ENCODE peak calls at places on chromosomes 7 and 10, in four cellular contexts. U is WTC11, V is HepG2, P is K562. O is an unnamed sample.

GRCh38 chr10:75099952-75100763 is 11.3 kb upstream of the SAMD8 start:
- DNase-seq in U (peak), P (peak), V (peak), O (peak)

GRCh38 chr10:988667-989545 is 672 bp downstream of the GTPBP4 start:
- DNase-seq in P (no peak), U (no peak), V (no peak), O (no peak)

GRCh38 chr7:5491251-5492044 is 67.8 kb upstream of the TNRC18 start:
- DNase-seq in U (no peak), V (no peak), P (no peak), O (no peak)

GRCh38 chr7:602341-603141 is 82.9 kb upstream of the PDGFA start:
- DNase-seq in V (peak), U (peak), P (peak), O (no peak)

GRCh38 chr10:7258948-7259523 is 151.8 kb downstream of the SFMBT2 start:
- DNase-seq in P (no peak), V (no peak), U (no peak), O (no peak)

GRCh38 chr7:110502893-110503465 is 587.9 kb upstream of the LRRN3 start:
- DNase-seq in P (no peak), V (no peak), U (no peak), O (no peak)

GRCh38 chr7:135672560-135673359 is 10.4 kb downstream of the STMP1 start:
- DNase-seq in U (no peak), V (peak), P (peak), O (peak)

GRCh38 chr10:70348228-70348850 is 34.1 kb downstream of the LRRC20 start:
- DNase-seq in V (no peak), P (peak), U (peak), O (peak)

GRCh38 chr7:30087371-30087770 is 47.4 kb upstream of the MTURN start:
- DNase-seq in P (no peak), U (no peak), V (no peak), O (no peak)

GRCh38 chr10:133134411-133135115 is 25.5 kb upstream of the KNDC1 start:
- DNase-seq in V (no peak), U (no peak), P (no peak), O (no peak)

GRCh38 chr10:14356921-14357320 is 26.2 kb upstream of the FRMD4A start:
- DNase-seq in P (no peak), U (no peak), V (no peak), O (no peak)

GRCh38 chr7:51929818-51930217 is 613.2 kb upstream of the COBL start:
- DNase-seq in U (no peak), V (no peak), P (no peak), O (no peak)

GRCh38 chr7:100835903-100836811 is 8.8 kb upstream of the EPHB4 start:
- DNase-seq in P (peak), U (peak), V (no peak), O (no peak)

GRCh38 chr10:79066460-79067240 is 2.1 kb upstream of the ZMIZ1 start:
- DNase-seq in U (peak), V (peak), P (peak), O (peak)

GRCh38 chr7:107506683-107507339 is 37.0 kb downstream of the GPR22 start:
- DNase-seq in U (peak), V (no peak), P (no peak), O (peak)

GRCh38 chr7:134730359-134730758 is 49.1 kb upstream of the CALD1 start:
- DNase-seq in U (no peak), V (no peak), P (no peak), O (no peak)

GRCh38 chr10:57222603-57223002 is 861.5 kb upstream of the ZWINT start:
- DNase-seq in P (no peak), V (no peak), U (peak), O (no peak)

GRCh38 chr10:104256335-104257080 is 1.8 kb downstream of the GSTO1 start:
- DNase-seq in P (no peak), U (no peak), V (peak), O (no peak)

GRCh38 chr7:30029696-30030095 is 1.5 kb downstream of the PLEKHA8 start:
- DNase-seq in P (no peak), V (no peak), U (no peak), O (no peak)

GRCh38 chr10:14918964-14919363 is 34.9 kb downstream of the DCLRE1C start:
- DNase-seq in V (no peak), P (no peak), U (no peak), O (no peak)

GRCh38 chr10:12042409-12042796 is 206 bp downstream of the UPF2 start:
- DNase-seq in V (no peak), U (no peak), P (peak), O (no peak)

GRCh38 chr7:40978047-40978446 is 724.8 kb downstream of the INHBA start:
- DNase-seq in U (no peak), P (no peak), V (no peak), O (no peak)

GRCh38 chr10:23818484-23818883 is 379.6 kb downstream of the OTUD1 start:
- DNase-seq in P (no peak), U (no peak), V (no peak), O (no peak)

DNA sequence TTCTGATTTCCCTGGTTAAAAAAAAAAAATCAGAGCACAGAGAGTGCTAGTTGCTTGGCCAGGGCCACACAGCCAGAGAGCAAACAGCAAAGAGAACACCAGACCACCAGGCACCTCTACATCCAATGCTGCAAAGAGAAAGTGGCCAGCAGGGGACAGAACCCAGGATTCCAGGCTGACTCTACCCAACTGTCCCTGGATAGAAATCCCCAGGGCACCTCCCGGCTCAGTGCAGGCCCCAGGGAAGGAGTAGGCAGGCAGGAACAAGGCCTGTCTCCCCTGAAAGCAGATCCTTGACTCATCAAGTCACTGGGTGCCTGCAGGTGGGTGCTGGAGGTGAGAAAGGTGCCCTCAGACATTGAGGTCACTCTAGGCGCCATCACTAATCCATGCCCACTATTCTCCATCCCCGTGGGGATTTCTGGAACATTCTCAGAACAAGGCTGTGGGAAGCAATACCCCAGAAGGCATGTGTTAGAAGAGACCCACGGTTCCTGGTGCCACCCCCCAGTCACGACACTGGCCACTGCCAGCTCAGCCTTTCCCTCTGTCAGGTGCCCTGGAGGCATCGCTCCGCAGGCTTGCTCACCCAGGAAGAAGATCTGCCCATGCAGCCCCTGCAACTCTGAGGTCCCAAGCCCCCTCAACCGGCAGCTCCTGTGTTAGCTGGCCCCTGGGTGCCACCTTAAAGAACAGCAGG is 154.8 kb downstream of the GRID1 start:
- DNase-seq in U (no peak), P (no peak), V (no peak), O (no peak)
- TF ChIP-seq ELF4 in U (no peak), P (no peak), V (no peak), O (no peak)

DNA sequence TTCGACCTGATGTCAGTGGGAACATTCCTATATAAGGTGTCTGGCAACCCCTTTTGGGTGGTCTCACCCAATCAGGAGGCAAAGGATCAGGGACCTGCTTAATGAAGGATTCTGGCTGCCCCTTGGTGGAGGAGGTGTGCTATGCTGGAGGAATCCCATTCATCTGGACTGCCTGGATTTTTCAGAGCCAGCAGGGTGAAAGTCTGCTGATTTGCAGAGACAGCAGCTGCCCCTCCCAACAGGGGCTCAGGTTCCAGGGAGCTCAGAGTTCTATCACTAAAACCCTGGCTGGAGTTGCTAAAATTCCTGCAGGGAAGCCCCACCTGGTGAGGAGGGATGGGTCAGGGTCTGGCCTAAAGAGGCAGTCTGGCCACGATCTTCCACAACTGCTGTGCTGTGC is 398.5 kb upstream of the CNTNAP2 start:
- DNase-seq in U (peak), P (no peak), V (no peak), O (no peak)
- TF ChIP-seq SP1 in U (no peak), P (no peak), V (no peak), O (no peak)

DNA sequence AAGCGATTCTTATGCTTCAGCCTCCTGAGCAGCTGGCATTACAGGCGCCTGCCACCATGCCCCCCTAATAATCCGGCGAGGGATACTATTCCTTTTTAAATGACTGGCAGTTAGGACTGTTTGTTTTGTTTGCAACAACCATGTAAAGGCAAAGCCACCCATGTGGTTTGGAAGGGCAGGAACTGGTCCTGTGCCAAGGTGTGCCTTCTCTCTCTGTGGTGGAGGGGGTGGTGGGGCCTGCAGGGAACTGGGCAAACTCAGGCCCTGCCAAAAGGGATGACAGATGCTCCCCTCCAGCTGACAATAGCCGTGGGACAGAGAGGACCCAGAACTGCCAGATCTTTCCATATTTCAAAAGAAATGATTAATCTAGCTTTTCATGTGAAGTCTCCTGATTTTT is 23.5 kb upstream of the WAPL start:
- DNase-seq in U (no peak), V (no peak), P (no peak), O (no peak)
- TF ChIP-seq ELF4 in U (no peak), V (no peak), P (no peak), O (no peak)

GRCh38 chr7:68433462-68433861 is 1164.8 kb upstream of the AUTS2 start:
- DNase-seq in U (no peak), V (no peak), P (no peak), O (no peak)

GRCh38 chr7:68432585-68432984 is 1165.7 kb upstream of the AUTS2 start:
- DNase-seq in V (no peak), U (no peak), P (no peak), O (no peak)

GRCh38 chr7:68425377-68425776 is 1172.9 kb upstream of the AUTS2 start:
- DNase-seq in V (no peak), P (no peak), U (no peak), O (no peak)

GRCh38 chr7:68424643-68425297 is 1173.5 kb upstream of the AUTS2 start:
- DNase-seq in P (no peak), V (peak), U (no peak), O (no peak)

DNA sequence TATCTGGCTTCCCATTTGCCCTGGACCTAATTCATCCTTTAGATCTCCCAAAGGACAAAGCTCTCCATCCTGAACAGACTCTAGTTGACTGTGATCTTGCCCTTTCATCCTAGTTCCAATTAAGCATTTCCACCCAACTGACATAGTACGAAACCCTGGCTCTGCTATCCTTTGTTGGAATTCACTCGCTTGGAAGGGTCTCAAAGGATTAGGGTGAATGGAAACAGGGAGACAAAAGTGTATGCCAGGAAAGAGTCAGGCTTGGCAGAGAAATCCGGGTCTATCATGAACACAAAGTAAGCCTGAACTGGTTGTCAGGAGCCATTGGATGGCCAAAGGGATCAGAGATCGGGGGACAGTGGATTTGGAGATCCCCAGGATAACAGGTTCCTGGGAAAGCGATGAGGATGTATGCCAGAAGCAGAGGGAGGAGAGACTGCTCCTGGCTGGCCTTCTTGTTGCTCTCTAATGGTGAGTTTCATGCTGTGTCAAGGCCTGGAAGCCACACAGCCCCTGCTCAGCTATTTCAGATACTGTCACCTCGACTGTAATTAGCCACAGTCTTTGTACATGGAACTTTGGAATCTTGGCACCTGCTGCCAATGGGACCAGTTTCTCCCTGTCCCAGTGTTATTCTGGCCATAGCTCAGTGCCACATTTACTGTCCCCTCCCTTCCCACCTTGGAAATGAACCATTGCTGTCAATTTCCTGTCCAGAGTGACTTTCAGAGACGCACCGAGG is 1168.7 kb upstream of the AUTS2 start:
- DNase-seq in V (no peak), P (no peak), U (no peak), O (no peak)
- TF ChIP-seq SP1 in V (no peak), P (no peak), U (no peak), O (no peak)

GRCh38 chr7:92788559-92789183 is 47.7 kb downstream of the CDK6 start:
- DNase-seq in P (no peak), U (no peak), V (no peak), O (no peak)
- TF ChIP-seq ELF4 in P (no peak), U (no peak), V (no peak), O (no peak)

DNA sequence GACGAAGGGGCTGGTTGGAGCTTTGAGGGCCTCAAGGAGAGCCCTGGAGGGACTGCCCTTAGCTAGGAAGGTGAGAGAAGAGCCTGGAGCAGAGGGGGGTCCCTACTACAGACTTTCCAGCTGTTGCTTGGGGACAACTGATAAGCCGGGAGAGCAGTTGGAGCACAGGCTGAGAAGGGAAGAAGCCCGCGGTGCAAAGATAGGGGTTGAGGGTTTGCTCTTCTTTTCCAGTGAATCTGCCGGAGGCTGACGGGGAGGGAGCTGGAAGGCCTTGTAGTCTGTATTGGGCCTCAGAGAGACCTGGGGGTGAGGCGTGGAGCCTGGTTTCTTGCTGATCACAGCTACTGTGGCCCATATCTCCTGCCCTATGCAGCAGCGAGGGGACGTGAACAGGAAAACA is 23.7 kb downstream of the CYP26A1 start:
- DNase-seq in V (no peak), P (peak), U (no peak), O (no peak)
- TF ChIP-seq SP1 in V (no peak), P (no peak), U (no peak), O (no peak)

O was measured in HEK293T.